ENCODE peak calls at places on chromosome 3, in six cellular contexts. S is hepatic stellate cell, R is progenitor cell of endocrine pancreas, J is fibroblast of lung, A is NCI-H1105 treated with DMSO at 0.1 percent for 48 hours, P is HL-60. M is an unnamed sample.

GRCh38 chr3:146468234-146468931 is 978 bp downstream of the PLSCR2 start:
- DNase-seq in S (no peak), J (peak; percentile 8), A (no peak), R (no peak), P (no peak), M (no peak)

GRCh38 chr3:29721789-29722188 is 440.9 kb downstream of the RBMS3 start:
- DNase-seq in A (no peak), P (no peak), J (no peak), R (no peak), S (no peak), M (no peak)

GRCh38 chr3:51721062-51721745 is 14.3 kb downstream of the GRM2 start:
- DNase-seq in J (no peak), A (no peak), P (peak; percentile 22), S (no peak), R (no peak), M (no peak)

GRCh38 chr3:183551930-183552329 is 3.6 kb downstream of the KLHL6 start:
- DNase-seq in R (no peak), J (no peak), P (no peak), A (no peak), S (no peak), M (no peak)

GRCh38 chr3:16481570-16481897 is 32.0 kb downstream of the RFTN1 start:
- DNase-seq in J (no peak), S (no peak), A (no peak), P (no peak), R (no peak), M (no peak)

GRCh38 chr3:155391104-155391503 is 97.6 kb upstream of the STRIT1 start:
- DNase-seq in S (no peak), P (no peak), R (no peak), A (no peak), J (peak; percentile 32), M (no peak)

GRCh38 chr3:76383781-76384180 is 598.4 kb upstream of the ZNF717 start:
- DNase-seq in J (no peak), P (no peak), S (no peak), A (no peak), R (no peak), M (no peak)

GRCh38 chr3:187286467-187287059 is 5.0 kb downstream of the MASP1 start:
- DNase-seq in A (no peak), S (peak; percentile 59), J (peak; percentile 42), R (no peak), P (no peak), M (no peak)

GRCh38 chr3:120506828-120507774 is 56.3 kb upstream of the FSTL1 start:
- DNase-seq in S (peak; percentile 15), A (peak; percentile 51), J (peak; percentile 53), P (peak; percentile 9), R (no peak), M (no peak)

GRCh38 chr3:128969993-128970740 is 23.7 kb downstream of the CFAP92 start:
- DNase-seq in R (peak; percentile 42), A (peak; percentile 65), J (peak; percentile 17), P (peak; percentile 57), S (no peak), M (peak; percentile 60)